ENCODE peak calls at places on chromosomes 2 and 18, in six cellular contexts. Q is endothelial cell, Z is spleen, M is NCI-H1092 treated with DMSO at 0.1 percent for 48 hours, K is ureter, J is right atrium auricular region. N is an unnamed sample.
A peak's percentile ranks its signal among the peaks of the same experiment; 100 is the strongest.

GRCh38 chr2:38215993-38216392 is 140.0 kb upstream of the CYP1B1 start:
- DNase-seq in M (no peak), Z (no peak), K (no peak), J (no peak), Q (no peak), N (no peak)

GRCh38 chr2:38386377-38386776 is 9.3 kb upstream of the ATL2 start:
- DNase-seq in Q (no peak), J (no peak), K (no peak), Z (no peak), M (no peak), N (no peak)

GRCh38 chr2:43142921-43143438 is 83.4 kb downstream of the ZFP36L2 start:
- DNase-seq in Q (no peak), Z (peak; percentile 75), M (no peak), K (no peak), J (no peak), N (no peak)

GRCh38 chr2:167237478-167237877 is 349.2 kb downstream of the XIRP2 start:
- DNase-seq in K (no peak), J (no peak), M (no peak), Z (no peak), Q (no peak), N (no peak)

GRCh38 chr18:77133920-77134496 is 1.4 kb upstream of the MBP start:
- DNase-seq in Z (peak; percentile 89), M (peak; percentile 22), J (no peak), Q (no peak), K (no peak), N (peak; percentile 42)

GRCh38 chr2:175167076-175167791 is 769 bp downstream of the ATF2 start:
- DNase-seq in J (no peak), K (no peak), Q (peak; percentile 59), M (peak; percentile 38), Z (no peak), N (peak; percentile 21)

GRCh38 chr2:188897096-188897495 is 77.1 kb upstream of the COL3A1 start:
- DNase-seq in K (no peak), M (no peak), J (no peak), Q (no peak), Z (no peak), N (no peak)

GRCh38 chr2:190481339-190481738 is 53.2 kb downstream of the NEMP2 start:
- DNase-seq in J (no peak), M (no peak), Z (no peak), Q (no peak), K (no peak), N (no peak)

GRCh38 chr2:222013889-222014288 is 284.9 kb downstream of the PAX3 start:
- DNase-seq in Q (no peak), Z (no peak), J (no peak), M (no peak), K (no peak), N (no peak)

GRCh38 chr2:64276417-64277095 is 132.3 kb upstream of the PELI1 start:
- DNase-seq in K (no peak), Q (no peak), J (no peak), M (no peak), Z (no peak), N (no peak)

GRCh38 chr2:178296394-178297090 is 102.2 kb downstream of the OSBPL6 start:
- DNase-seq in Z (no peak), K (no peak), Q (no peak), M (no peak), J (no peak), N (no peak)

GRCh38 chr2:1972428-1972827 is 228.1 kb upstream of the PXDN start:
- DNase-seq in K (peak; percentile 57), Q (no peak), Z (no peak), J (no peak), M (peak; percentile 86), N (peak; percentile 83)

GRCh38 chr2:217393585-217394032 is 533.7 kb upstream of the TNP1 start:
- DNase-seq in J (peak; percentile 74), M (no peak), Z (no peak), K (peak; percentile 84), Q (no peak), N (no peak)

GRCh38 chr2:172962824-172963223 is 112.8 kb upstream of the MAP3K20 start:
- DNase-seq in K (no peak), J (no peak), M (no peak), Q (no peak), Z (no peak), N (no peak)

GRCh38 chr2:236545814-236546480 is 23.7 kb upstream of the ACKR3 start:
- DNase-seq in M (no peak), Q (no peak), Z (no peak), J (no peak), K (no peak), N (no peak)

GRCh38 chr2:178707471-178707870 is 99.8 kb downstream of the TTN start:
- DNase-seq in Q (no peak), K (no peak), J (no peak), M (no peak), Z (no peak), N (no peak)

GRCh38 chr18:78906066-78906465 is 73.6 kb upstream of the SALL3 start:
- DNase-seq in Q (no peak), K (no peak), M (no peak), J (no peak), Z (peak; percentile 55), N (no peak)

GRCh38 chr18:13611616-13612110 is 114.7 kb downstream of the FAM210A start:
- DNase-seq in M (peak; percentile 4), K (peak; percentile 54), Q (peak; percentile 25), J (peak; percentile 69), Z (peak; percentile 80), N (no peak)

GRCh38 chr2:188023035-188023434 is 268.6 kb upstream of the GULP1 start:
- DNase-seq in M (no peak), Q (no peak), Z (no peak), J (no peak), K (no peak), N (no peak)

GRCh38 chr2:240348522-240348921 is 86.9 kb upstream of the GPC1 start:
- DNase-seq in Z (no peak), Q (no peak), J (no peak), K (no peak), M (no peak), N (peak; percentile 10)

GRCh38 chr2:224331698-224332097 is 70.2 kb downstream of the FAM124B start:
- DNase-seq in Q (no peak), Z (no peak), K (no peak), J (no peak), M (no peak), N (no peak)

GRCh38 chr18:35282353-35282752 is 7.7 kb downstream of the ZSCAN30 start:
- DNase-seq in Q (no peak), K (no peak), M (no peak), Z (no peak), J (no peak), N (no peak)

GRCh38 chr18:24427484-24427883 is 1.0 kb downstream of the IMPACT start:
- DNase-seq in M (peak; percentile 38), Z (no peak), K (no peak), J (no peak), Q (no peak), N (no peak)

GRCh38 chr2:239611222-239611795 is 210.5 kb upstream of the HDAC4 start:
- DNase-seq in Q (no peak), M (no peak), Z (no peak), J (peak; percentile 42), K (peak; percentile 33), N (no peak)

GRCh38 chr2:59754336-59754735 is 799.1 kb downstream of the BCL11A start:
- DNase-seq in Q (peak; percentile 16), J (no peak), K (no peak), Z (no peak), M (no peak), N (peak; percentile 9)

GRCh38 chr18:48859311-48860275 is 91.2 kb downstream of the SMAD7 start:
- DNase-seq in Q (no peak), M (peak; percentile 91), J (no peak), Z (peak; percentile 72), K (no peak), N (peak; percentile 63)

GRCh38 chr2:126885701-126886121 is 13.0 kb upstream of the TEX51 start:
- DNase-seq in Z (no peak), Q (no peak), J (no peak), M (no peak), K (no peak), N (no peak)

GRCh38 chr2:236568068-236568921 is 1.3 kb upstream of the ACKR3 start:
- DNase-seq in Q (peak; percentile 44), J (no peak), M (no peak), Z (peak; percentile 90), K (no peak), N (no peak)

GRCh38 chr2:182444170-182444569 is 17.3 kb upstream of the PDE1A start:
- DNase-seq in Z (no peak), J (no peak), K (no peak), M (no peak), Q (no peak), N (no peak)

GRCh38 chr18:48950536-48951447 is at the start of gene SMAD7:
- DNase-seq in K (no peak), Z (no peak), M (peak; percentile 65), Q (no peak), J (no peak), N (no peak)

GRCh38 chr2:170113168-170113567 is 64.8 kb upstream of the MYO3B start:
- DNase-seq in J (no peak), M (peak; percentile 39), Z (no peak), Q (no peak), K (no peak), N (no peak)

GRCh38 chr2:19887508-19887907 is 14.3 kb downstream of the TTC32 start:
- DNase-seq in K (no peak), M (no peak), Q (no peak), J (no peak), Z (no peak), N (no peak)

GRCh38 chr2:158969717-158970521 is 1.5 kb downstream of the TANC1 start:
- DNase-seq in Q (peak; percentile 49), Z (no peak), K (peak; percentile 54), J (no peak), M (no peak), N (peak; percentile 33)